ENCODE peak calls at places on chromosomes 5 and 9, in four cellular contexts. E is amniotic stem cell; U is fibroblast of lung; P is naive thymus-derived CD4-positive, alpha-beta T cell. K is an unnamed sample.

GRCh38 chr5:162842725-162843124 is 594.7 kb upstream of the CCNG1 start:
- DNase-seq in E (no peak), U (no peak), P (no peak), K (no peak)

GRCh38 chr5:57575839-57576238 is 93.2 kb upstream of the ACTBL2 start:
- DNase-seq in E (no peak), U (no peak), P (no peak), K (no peak)

GRCh38 chr5:137186759-137187461 is 312.2 kb downstream of the SPOCK1 start:
- DNase-seq in E (peak; percentile 49), U (peak; percentile 94), P (no peak), K (no peak)

GRCh38 chr9:111759762-111760639 is 34.7 kb downstream of the SHOC1 start:
- DNase-seq in E (peak; percentile 63), U (peak; percentile 72), P (no peak), K (peak; percentile 68)

GRCh38 chr9:97046228-97046627 is 7.3 kb upstream of the CTSV start:
- DNase-seq in E (no peak), U (peak; percentile 23), P (no peak), K (no peak)

GRCh38 chr5:172090976-172091547 is 84.6 kb upstream of the FBXW11 start:
- DNase-seq in E (no peak), U (no peak), P (no peak), K (no peak)

GRCh38 chr9:72315510-72316287 is 49.3 kb downstream of the ZFAND5 start:
- DNase-seq in E (no peak), U (peak; percentile 64), P (no peak), K (no peak)

GRCh38 chr5:146192571-146193043 is 10.2 kb upstream of the LARS1 start:
- DNase-seq in E (no peak), U (no peak), P (no peak), K (no peak)

GRCh38 chr5:149962040-149962439 is 1.5 kb downstream of the SLC26A2 start:
- DNase-seq in E (peak; percentile 19), U (peak; percentile 52), P (no peak), K (no peak)

GRCh38 chr5:81140942-81141341 is 92.2 kb upstream of the CKMT2 start:
- DNase-seq in E (peak; percentile 1), U (peak; percentile 72), P (no peak), K (no peak)

GRCh38 chr9:19269582-19269981 is 39.1 kb downstream of the DENND4C start:
- DNase-seq in E (no peak), U (no peak), P (no peak), K (no peak)

GRCh38 chr5:96459313-96460109 is 26.5 kb upstream of the PCSK1 start:
- DNase-seq in E (no peak), U (no peak), P (no peak), K (no peak)

GRCh38 chr5:165616550-165617430 is 2111.4 kb downstream of the MAT2B start:
- DNase-seq in E (no peak), U (peak; percentile 64), P (no peak), K (no peak)

GRCh38 chr9:132744881-132745761 is 74.9 kb downstream of the GTF3C4 start:
- DNase-seq in E (no peak), U (no peak), P (no peak), K (no peak)

GRCh38 chr5:76477576-76477975 is 74.5 kb downstream of the IQGAP2 start:
- DNase-seq in E (no peak), U (no peak), P (no peak), K (no peak)

GRCh38 chr5:180813418-180813817 is 10.8 kb upstream of the MGAT1 start:
- DNase-seq in E (no peak), U (no peak), P (no peak), K (no peak)

GRCh38 chr5:72140711-72141110 is 33.4 kb downstream of the MAP1B start:
- DNase-seq in E (no peak), U (no peak), P (no peak), K (no peak)